ENCODE peak calls at places on chromosomes 5 and 9, in six cellular contexts. M is stomach, W is A549, A is H1, Z is transverse colon, O is ovary. S is an unnamed sample.

GRCh38 chr9:122816163-122816867 is 12.1 kb downstream of the PDCL start:
- DNase-seq in A (no peak), W (no peak), O (no peak), Z (peak), M (no peak), S (no peak)

GRCh38 chr9:105760053-105760452 is 65.7 kb downstream of the TMEM38B start:
- DNase-seq in Z (no peak), O (no peak), W (peak), A (no peak), M (no peak), S (no peak)

GRCh38 chr5:144304683-144305082 is 134.0 kb downstream of the KCTD16 start:
- DNase-seq in W (no peak), M (no peak), O (no peak), A (no peak), Z (no peak), S (no peak)

GRCh38 chr5:59342181-59342580 is 551.3 kb downstream of the PDE4D start:
- DNase-seq in M (no peak), W (no peak), A (no peak), O (no peak), Z (no peak), S (no peak)

GRCh38 chr5:142641681-142642080 is 44.2 kb downstream of the FGF1 start:
- DNase-seq in A (no peak), W (no peak), M (no peak), O (no peak), Z (no peak), S (no peak)

GRCh38 chr5:78577051-78577807 is 71.3 kb downstream of the LHFPL2 start:
- DNase-seq in M (no peak), W (no peak), A (no peak), Z (no peak), O (no peak), S (no peak)

GRCh38 chr5:162550236-162550635 is 482.7 kb downstream of the GABRG2 start:
- DNase-seq in A (no peak), O (no peak), W (no peak), M (no peak), Z (no peak), S (no peak)

GRCh38 chr5:72596956-72597355 is 89.7 kb upstream of the ZNF366 start:
- DNase-seq in A (no peak), M (no peak), W (no peak), Z (no peak), O (no peak), S (no peak)

GRCh38 chr5:116738270-116738947 is 163.8 kb upstream of the SEMA6A start:
- DNase-seq in M (no peak), O (no peak), A (no peak), W (no peak), Z (no peak), S (no peak)

GRCh38 chr5:102700126-102700851 is 54.8 kb upstream of the PAM start:
- DNase-seq in M (no peak), Z (no peak), O (no peak), W (no peak), A (no peak), S (no peak)

GRCh38 chr9:128321879-128322341 is 337 bp downstream of the TRUB2 start:
- DNase-seq in A (no peak), Z (no peak), O (no peak), W (no peak), M (no peak), S (no peak)

GRCh38 chr5:134003957-134004625 is 684 bp downstream of the VDAC1 start:
- DNase-seq in O (peak), Z (peak), A (no peak), M (peak), W (peak), S (peak)

GRCh38 chr5:123068368-123068767 is 20.7 kb upstream of the PRDM6 start:
- DNase-seq in O (no peak), W (no peak), A (no peak), M (no peak), Z (no peak), S (no peak)

GRCh38 chr5:27124590-27124989 is 86.2 kb upstream of the CDH9 start:
- DNase-seq in A (no peak), Z (no peak), O (no peak), W (peak), M (no peak), S (no peak)

GRCh38 chr9:129568560-129569505 is 52.1 kb downstream of the C9orf50 start:
- DNase-seq in Z (peak), A (peak), W (peak), M (peak), O (peak), S (no peak)

GRCh38 chr5:178196986-178197385 is 7.3 kb upstream of the HNRNPAB start:
- DNase-seq in M (no peak), Z (peak), O (no peak), A (peak), W (no peak), S (no peak)

GRCh38 chr9:27436234-27436633 is 87.9 kb upstream of the IFNK start:
- DNase-seq in Z (no peak), A (no peak), O (no peak), M (peak), W (peak), S (no peak)
- TF ChIP-seq EP300 in Z (no peak), A (no peak), O (no peak), M (no peak), W (peak), S (no peak)

GRCh38 chr9:92061184-92061583 is 54.0 kb downstream of the SPTLC1 start:
- DNase-seq in O (no peak), Z (no peak), A (no peak), M (no peak), W (no peak), S (no peak)

GRCh38 chr9:92071634-92072033 is 43.6 kb downstream of the SPTLC1 start:
- DNase-seq in A (no peak), Z (no peak), M (no peak), W (no peak), O (no peak), S (no peak)

GRCh38 chr9:92064711-92065110 is 50.5 kb downstream of the SPTLC1 start:
- DNase-seq in W (no peak), O (no peak), Z (no peak), M (no peak), A (no peak), S (no peak)

GRCh38 chr9:92066131-92066530 is 49.1 kb downstream of the SPTLC1 start:
- DNase-seq in M (no peak), Z (no peak), A (no peak), W (no peak), O (peak), S (no peak)
- TF ChIP-seq EP300 in M (no peak), Z (no peak), A (no peak), W (no peak), O (no peak), S (no peak)

DNA sequence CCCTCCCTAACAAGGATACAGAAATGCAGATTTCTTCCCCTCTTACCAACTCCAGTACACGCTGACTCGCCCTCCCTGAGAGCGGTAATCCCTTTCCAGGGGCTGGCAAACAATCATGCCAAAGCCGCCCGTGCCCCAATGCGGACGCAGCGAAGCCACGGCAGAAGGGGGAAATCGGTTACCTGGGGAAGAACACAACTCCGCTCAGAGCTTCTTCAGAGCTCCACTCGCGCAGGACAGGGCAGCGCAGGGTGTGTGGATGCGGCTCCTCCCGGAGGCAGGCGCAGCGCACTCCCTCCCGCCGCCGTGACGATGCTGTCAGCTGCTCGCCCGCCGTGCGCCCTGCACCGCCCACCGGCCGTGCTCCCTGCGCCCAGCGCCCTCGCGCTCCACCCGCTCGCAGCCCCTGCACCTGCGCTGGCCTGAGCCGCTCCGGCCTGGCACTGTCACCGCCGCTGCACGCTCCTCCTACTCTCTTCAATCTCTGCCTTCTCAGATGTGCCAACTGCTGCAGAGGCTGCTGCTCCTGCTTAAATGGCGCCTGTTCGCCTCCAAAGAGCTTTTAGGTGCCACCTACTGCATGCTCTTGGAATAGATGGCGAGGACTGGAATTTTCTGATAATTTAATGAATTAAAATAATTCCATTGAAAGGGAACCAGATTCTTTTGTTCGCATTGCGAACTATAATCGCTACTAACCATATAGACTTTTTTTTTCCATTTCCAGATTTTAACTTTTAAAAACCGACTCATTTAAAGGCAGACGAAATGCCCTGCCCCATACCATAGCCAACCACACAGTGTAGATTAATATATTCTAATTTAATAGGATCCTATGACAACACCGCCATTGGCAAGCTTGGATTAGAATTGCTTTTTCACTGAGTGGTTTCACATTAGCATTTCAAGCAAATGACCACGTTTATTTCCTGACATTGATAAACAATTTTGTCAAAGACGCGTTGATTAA is at the start of gene DIRAS2:
- DNase-seq in A (peak), Z (peak), O (no peak), M (peak), W (peak), S (no peak)
- TF ChIP-seq EP300 in A (no peak), Z (no peak), O (no peak), M (no peak), W (no peak), S (no peak)

GRCh38 chr9:18820566-18821095 is 212.4 kb downstream of the SAXO1 start:
- DNase-seq in O (no peak), M (no peak), A (no peak), Z (no peak), W (no peak), S (no peak)

GRCh38 chr9:18822850-18823249 is 210.2 kb downstream of the SAXO1 start:
- DNase-seq in W (no peak), M (no peak), A (no peak), Z (peak), O (no peak), S (no peak)

GRCh38 chr9:18819418-18819817 is 213.6 kb downstream of the SAXO1 start:
- DNase-seq in A (no peak), W (no peak), Z (no peak), O (no peak), M (peak), S (no peak)

GRCh38 chr9:18824095-18824666 is 208.8 kb downstream of the SAXO1 start:
- DNase-seq in A (no peak), W (peak), O (no peak), M (no peak), Z (peak), S (no peak)

GRCh38 chr9:18821794-18822193 is 211.2 kb downstream of the SAXO1 start:
- DNase-seq in Z (no peak), O (no peak), W (no peak), M (no peak), A (no peak), S (no peak)
- TF ChIP-seq EP300 in Z (no peak), O (no peak), W (no peak), M (no peak), A (no peak), S (no peak)

DNA sequence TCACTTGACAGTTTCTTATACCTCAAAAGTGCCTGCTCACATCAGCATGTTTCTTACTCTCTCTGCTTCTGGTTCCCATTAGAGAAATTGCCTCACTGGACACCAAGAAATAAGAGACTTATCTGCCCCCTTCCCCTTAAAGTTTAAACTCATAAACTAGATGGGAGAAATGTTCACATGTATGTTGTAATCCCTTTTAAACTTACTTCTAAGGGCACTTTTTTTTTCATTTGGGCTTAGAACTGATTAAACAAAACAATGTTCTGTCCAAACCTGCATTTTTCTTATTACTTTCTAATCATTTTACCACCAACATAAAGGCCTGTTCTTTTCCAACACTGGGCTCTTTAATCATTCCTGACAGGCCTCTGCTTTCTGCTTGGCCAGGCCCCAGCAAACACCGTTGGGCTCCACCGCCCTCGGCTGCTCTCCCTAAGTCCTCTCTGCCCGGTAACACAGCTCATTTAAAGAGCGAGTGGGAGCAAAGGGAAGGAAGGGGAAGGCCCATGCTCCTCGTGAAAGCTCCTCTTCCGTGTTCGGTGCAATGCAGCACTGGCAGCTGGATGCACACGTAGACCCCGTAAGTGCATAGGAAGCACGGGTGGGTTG is 53.4 kb downstream of the ROR2 start:
- DNase-seq in Z (peak), M (peak), O (peak), W (no peak), A (no peak), S (no peak)
- TF ChIP-seq EP300 in Z (no peak), M (no peak), O (no peak), W (no peak), A (no peak), S (no peak)